ENCODE peak calls at places on chromosomes 7 and 10, in seven cellular contexts. J is T-cell; Q is activated effector memory CD4-positive, alpha-beta T cell treated with anti-CD3 and anti-CD28 coated beads, Interleukin-2, amount 50 U/mL, for 16 hours; P is A549; D is heart left ventricle; E is activated CD8-positive, alpha-beta memory T cell treated with anti-CD3 and anti-CD28 coated beads, Interleukin-2, amount 10 ng/mL, durations not matched to agents 7 days and 5 days; W is ELR. C is an unnamed sample.

GRCh38 chr10:79313911-79314439 is 33.3 kb upstream of the PPIF start:
- DNase-seq in J (no peak), Q (no peak), P (no peak), D (peak; percentile 25), E (no peak), W (no peak), C (no peak)

GRCh38 chr7:158252081-158252836 is 335.4 kb downstream of the PTPRN2 start:
- DNase-seq in J (no peak), Q (peak; percentile 50), P (no peak), D (no peak), E (no peak), W (no peak), C (no peak)

GRCh38 chr10:32795598-32796183 is 162.3 kb downstream of the ITGB1 start:
- DNase-seq in J (no peak), Q (no peak), P (peak; percentile 24), D (no peak), E (no peak), W (peak; percentile 56), C (peak; percentile 47)

GRCh38 chr7:104894998-104895850 is 118.8 kb upstream of the KMT2E start:
- DNase-seq in J (no peak), Q (no peak), P (no peak), D (no peak), E (no peak), W (no peak), C (no peak)

GRCh38 chr10:21298686-21299085 is 226.8 kb downstream of the SKIDA1 start:
- DNase-seq in J (no peak), Q (no peak), P (no peak), D (no peak), E (no peak), W (no peak), C (peak; percentile 35)

GRCh38 chr7:7226407-7226806 is 44.1 kb downstream of the C1GALT1 start:
- DNase-seq in J (no peak), Q (no peak), P (no peak), D (no peak), E (no peak), W (no peak), C (no peak)

GRCh38 chr7:136687693-136688322 is 180.6 kb upstream of the CHRM2 start:
- DNase-seq in J (no peak), Q (no peak), P (peak; percentile 3), D (no peak), E (no peak), W (peak; percentile 64), C (peak; percentile 29)

GRCh38 chr7:37097983-37098382 is 350.7 kb downstream of the ELMO1 start:
- DNase-seq in J (no peak), Q (no peak), P (no peak), D (no peak), E (no peak), W (no peak), C (no peak)

GRCh38 chr10:94123253-94123995 is 129.7 kb downstream of the PLCE1 start:
- DNase-seq in J (no peak), Q (no peak), P (peak; percentile 70), D (no peak), E (no peak), W (peak; percentile 91), C (peak; percentile 82)

GRCh38 chr7:69643708-69644445 is 45.6 kb downstream of the AUTS2 start:
- DNase-seq in J (no peak), Q (no peak), P (no peak), D (no peak), E (no peak), W (no peak), C (no peak)

GRCh38 chr7:22156205-22156604 is 200.7 kb downstream of the RAPGEF5 start:
- DNase-seq in J (no peak), Q (no peak), P (peak; percentile 25), D (no peak), E (no peak), W (peak; percentile 76), C (peak; percentile 80)

GRCh38 chr10:132582795-132583194 is 45.2 kb downstream of the INPP5A start:
- DNase-seq in J (no peak), Q (no peak), P (no peak), D (no peak), E (no peak), W (no peak), C (no peak)

GRCh38 chr10:88728107-88728763 is 22.2 kb downstream of the LIPK start:
- DNase-seq in J (no peak), Q (peak; percentile 69), P (no peak), D (no peak), E (peak; percentile 56), W (peak; percentile 13), C (no peak)

GRCh38 chr7:121501566-121501965 is 105.5 kb upstream of the FAM3C start:
- DNase-seq in J (no peak), Q (no peak), P (no peak), D (no peak), E (no peak), W (no peak), C (peak; percentile 54)

GRCh38 chr7:40885503-40885902 is 750.7 kb downstream of the SUGCT start:
- DNase-seq in J (no peak), Q (no peak), P (no peak), D (no peak), E (no peak), W (peak; percentile 68), C (peak; percentile 69)

GRCh38 chr7:113267885-113268284 is 149.5 kb upstream of the SMIM30 start:
- DNase-seq in J (no peak), Q (no peak), P (no peak), D (no peak), E (no peak), W (peak; percentile 89), C (no peak)

GRCh38 chr10:69069090-69070042 is 18.5 kb upstream of the SRGN start:
- DNase-seq in J (no peak), Q (no peak), P (no peak), D (peak; percentile 26), E (no peak), W (no peak), C (no peak)

GRCh38 chr7:98215561-98216495 is 4.6 kb downstream of the BHLHA15 start:
- DNase-seq in J (no peak), Q (no peak), P (no peak), D (no peak), E (no peak), W (no peak), C (no peak)

GRCh38 chr10:60629332-60629731 is 148.9 kb upstream of the CDK1 start:
- DNase-seq in J (no peak), Q (no peak), P (no peak), D (no peak), E (no peak), W (no peak), C (no peak)

GRCh38 chr10:67790534-67791408 is 47.2 kb downstream of the DNAJC12 start:
- DNase-seq in J (no peak), Q (peak; percentile 66), P (no peak), D (no peak), E (peak; percentile 72), W (peak; percentile 29), C (peak; percentile 35)

GRCh38 chr7:95780665-95781064 is 8.3 kb downstream of the DYNC1I1 start:
- DNase-seq in J (no peak), Q (no peak), P (no peak), D (no peak), E (no peak), W (no peak), C (no peak)

GRCh38 chr10:11682896-11683295 is 59.3 kb upstream of the ECHDC3 start:
- DNase-seq in J (no peak), Q (no peak), P (no peak), D (no peak), E (no peak), W (no peak), C (no peak)

GRCh38 chr10:110225756-110226554 is 18.6 kb downstream of the MXI1 start:
- DNase-seq in J (peak; percentile 80), Q (peak; percentile 96), P (peak; percentile 74), D (peak; percentile 95), E (peak; percentile 91), W (peak; percentile 97), C (peak; percentile 95)

C was measured in kidney tubule cell.